ENCODE peak calls at places on chromosomes 4 and X, in five cellular contexts. S, Z, P, E and H are unnamed samples.

GRCh38 chr4:61590881-61591280 is 390.8 kb downstream of the ADGRL3 start:
- DNase-seq in S (no peak), Z (no peak), P (no peak), E (no peak), H (no peak)

GRCh38 chr4:104589264-104589868 is 94.7 kb upstream of the CXXC4 start:
- DNase-seq in S (no peak), Z (no peak), P (no peak), E (no peak), H (no peak)

GRCh38 chrX:140672840-140673731 is 36.5 kb upstream of the LINC00632 start:
- DNase-seq in S (peak), Z (no peak), P (no peak), E (no peak), H (no peak)

GRCh38 chrX:75547137-75547536 is 24.3 kb upstream of the ZDHHC15 start:
- DNase-seq in S (no peak), Z (no peak), P (no peak), E (no peak), H (no peak)

GRCh38 chr4:10371869-10372471 is 85.3 kb downstream of the ZNF518B start:
- DNase-seq in S (peak), Z (no peak), P (peak), E (no peak), H (no peak)

GRCh38 chr4:144564358-144564757 is 81.6 kb upstream of the HHIP start:
- DNase-seq in S (no peak), Z (no peak), P (no peak), E (no peak), H (no peak)

GRCh38 chr4:15088394-15089041 is 86.2 kb downstream of the CPEB2 start:
- DNase-seq in S (no peak), Z (no peak), P (no peak), E (no peak), H (no peak)

GRCh38 chrX:7582191-7582590 is 260.8 kb upstream of the VCX start:
- DNase-seq in S (no peak), Z (no peak), P (no peak), E (no peak), H (no peak)

GRCh38 chr4:23888421-23889319 is 1.2 kb downstream of the PPARGC1A start:
- DNase-seq in S (peak), Z (no peak), P (peak), E (no peak), H (peak)

GRCh38 chrX:129653985-129654651 is 638 bp downstream of the APLN start:
- DNase-seq in S (peak), Z (no peak), P (peak), E (no peak), H (no peak)

GRCh38 chr4:175882891-175883290 is 70.8 kb upstream of the GPM6A start:
- DNase-seq in S (no peak), Z (no peak), P (no peak), E (no peak), H (no peak)

DNA sequence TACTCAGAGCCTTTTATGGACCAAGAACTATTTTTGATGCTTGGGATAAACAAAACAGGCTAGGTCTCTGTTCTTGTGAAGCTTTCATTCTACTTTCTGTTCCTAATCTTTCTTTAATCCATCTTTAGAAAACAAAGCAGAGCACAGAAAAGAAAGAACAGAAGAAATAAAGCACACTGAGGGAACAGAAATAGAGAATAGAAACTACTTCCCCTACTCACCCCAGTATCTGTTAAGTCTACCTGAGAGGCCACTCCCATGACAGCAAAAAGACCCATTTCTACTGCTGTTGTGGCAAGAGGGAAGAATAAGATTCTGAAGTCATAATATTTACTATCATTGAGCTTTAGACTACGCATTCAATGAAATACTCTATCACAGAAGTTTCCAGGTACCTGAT is 9.2 kb downstream of the RFC1 start:
- DNase-seq in S (no peak), Z (no peak), P (no peak), E (no peak), H (no peak)
- H3K4me3 ChIP-seq in S (no peak), Z (no peak), P (no peak), E (no peak), H (no peak)

GRCh38 chr4:185399466-185399865 is 2.8 kb downstream of the ANKRD37 start:
- DNase-seq in S (no peak), Z (no peak), P (no peak), E (no peak), H (no peak)

GRCh38 chr4:185395255-185395955 is at the start of gene LRP2BP:
- DNase-seq in S (no peak), Z (no peak), P (no peak), E (no peak), H (no peak)

GRCh38 chr4:185396724-185397402 is at the start of gene ANKRD37:
- DNase-seq in S (peak), Z (peak), P (no peak), E (no peak), H (no peak)

GRCh38 chr4:185395956-185396723 is 416 bp upstream of the LRP2BP start:
- DNase-seq in S (peak), Z (peak), P (peak), E (peak), H (peak)

DNA sequence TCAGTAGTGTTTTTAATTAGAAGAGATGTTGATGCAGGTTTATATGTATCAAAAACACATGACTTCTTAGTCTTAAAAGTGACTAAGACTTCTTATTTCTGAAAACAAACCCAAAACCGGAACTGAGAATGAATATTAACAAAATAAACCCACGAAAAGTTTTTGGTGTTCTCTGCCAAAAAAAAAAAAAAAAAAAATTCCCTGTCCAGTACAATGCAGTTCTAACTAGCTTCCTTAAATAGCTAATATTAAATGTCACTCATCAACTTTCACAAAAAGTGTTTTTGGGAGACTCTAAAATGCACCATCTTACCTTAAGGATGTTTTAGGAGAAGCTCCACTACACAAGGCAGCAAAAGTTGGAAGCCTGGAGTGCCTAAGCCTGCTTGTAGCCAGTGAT is 2.0 kb downstream of the ANKRD37 start:
- DNase-seq in S (no peak), Z (no peak), P (no peak), E (no peak), H (no peak)
- H3K4me3 ChIP-seq in S (no peak), Z (peak), P (no peak), E (no peak), H (no peak)

GRCh38 chrX:19776753-19777152 is 110.6 kb downstream of the SH3KBP1 start:
- DNase-seq in S (no peak), Z (no peak), P (no peak), E (no peak), H (no peak)
- H3K4me3 ChIP-seq in S (no peak), Z (no peak), P (no peak), E (no peak), H (no peak)

DNA sequence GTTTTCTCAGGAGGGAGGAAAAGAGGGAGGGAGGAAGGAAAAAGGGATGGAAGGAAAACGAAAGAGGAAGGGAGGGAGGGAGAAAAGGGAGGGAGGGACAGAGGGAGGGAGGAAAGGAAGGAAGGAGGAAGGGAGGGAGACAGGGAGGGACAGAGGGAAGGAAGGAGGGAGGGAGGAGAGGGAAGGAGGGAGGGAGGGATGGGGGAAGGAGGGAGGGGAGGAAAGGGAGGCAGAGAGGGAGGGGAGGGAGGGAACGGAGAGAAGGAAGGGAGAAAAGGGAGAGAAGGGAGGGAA is 15.4 kb downstream of the DHRSX start:
- DNase-seq in S (no peak), Z (no peak), P (no peak), E (no peak), H (no peak)
- H3K4me3 ChIP-seq in S (no peak), Z (no peak), P (no peak), E (no peak), H (no peak)

DNA sequence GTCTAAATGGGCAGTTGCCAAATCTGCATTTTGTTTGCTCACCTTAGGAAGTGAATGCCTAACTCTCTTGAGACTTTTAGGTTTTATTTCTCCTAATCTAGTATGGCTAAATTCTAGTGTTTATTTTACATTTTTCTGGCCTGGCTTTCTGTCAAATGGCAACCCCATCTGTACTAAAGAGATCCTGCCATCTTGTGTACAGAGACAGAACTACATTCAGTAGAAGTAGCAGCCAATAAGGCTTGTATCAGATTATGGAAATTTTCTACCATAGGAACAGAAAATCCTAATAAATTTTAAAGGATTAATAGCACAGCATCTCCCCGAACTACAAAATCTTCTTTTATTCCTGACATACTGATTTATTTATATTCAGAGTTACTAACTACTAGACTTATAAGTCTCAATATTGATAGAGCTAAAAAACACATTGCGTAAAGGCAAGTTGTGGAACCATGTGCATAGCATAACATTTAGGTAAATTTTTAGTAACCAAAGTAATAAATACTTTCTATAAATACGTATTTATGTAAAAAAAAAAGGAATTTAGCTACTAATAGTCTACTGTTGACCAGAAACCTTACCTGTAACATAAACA is 45.5 kb downstream of the TMEM144 start:
- DNase-seq in S (peak), Z (no peak), P (no peak), E (peak), H (peak)
- H3K4me3 ChIP-seq in S (no peak), Z (no peak), P (no peak), E (no peak), H (no peak)